ENCODE peak calls at places on chromosomes 5 and 9, in six cellular contexts. N is A549, X is GM10248, R is GM12865, J is PC-3, B is astrocyte. T is an unnamed sample.
A peak's percentile ranks its signal among the peaks of the same experiment; 100 is the strongest.

GRCh38 chr5:126674145-126674544 is 73.4 kb downstream of the PHAX start:
- DNase-seq in X (no peak), R (no peak), N (no peak), B (no peak), J (no peak), T (no peak)

GRCh38 chr9:77021928-77022782 is 2.7 kb downstream of the FOXB2 start:
- DNase-seq in X (no peak), N (no peak), J (no peak), B (no peak), R (no peak), T (no peak)

GRCh38 chr5:78060421-78060820 is 234.1 kb downstream of the AP3B1 start:
- DNase-seq in B (peak; percentile 41), R (no peak), J (peak; percentile 25), X (no peak), N (no peak), T (no peak)

GRCh38 chr9:103407260-103407659 is 412.1 kb downstream of the CYLC2 start:
- DNase-seq in N (no peak), B (no peak), J (no peak), X (no peak), R (no peak), T (no peak)

GRCh38 chr9:115601456-115601855 is 483.5 kb upstream of the TNC start:
- DNase-seq in N (no peak), X (no peak), R (no peak), J (no peak), B (no peak), T (no peak)

GRCh38 chr5:107607656-107608368 is 62.9 kb downstream of the EFNA5 start:
- DNase-seq in J (no peak), N (peak; percentile 12), R (peak; percentile 52), B (no peak), X (no peak), T (peak; percentile 30)

GRCh38 chr9:69170231-69170630 is 3.8 kb upstream of the TJP2 start:
- DNase-seq in R (no peak), B (no peak), N (no peak), X (no peak), J (no peak), T (no peak)

GRCh38 chr5:142197098-142197497 is 88.5 kb downstream of the NDFIP1 start:
- DNase-seq in J (no peak), R (no peak), N (no peak), B (no peak), X (no peak), T (no peak)

GRCh38 chr9:136958473-136958872 is 6.4 kb downstream of the LCN12 start:
- DNase-seq in J (no peak), R (no peak), X (no peak), N (no peak), B (no peak), T (no peak)

GRCh38 chr5:82375488-82376294 is 97.5 kb upstream of the RPS23 start:
- DNase-seq in X (no peak), B (peak; percentile 58), R (peak; percentile 11), J (no peak), N (no peak), T (no peak)

GRCh38 chr5:32329395-32329834 is 16.7 kb upstream of the MTMR12 start:
- DNase-seq in J (peak; percentile 64), X (peak; percentile 84), N (peak; percentile 80), B (peak; percentile 23), R (peak; percentile 81), T (peak; percentile 72)
- TF ChIP-seq CTCF in J (peak; percentile 85), X (peak; percentile 78), N (peak; percentile 79), B (peak; percentile 66), R (peak; percentile 76), T (peak; percentile 56)

GRCh38 chr9:130425741-130426466 is 18.9 kb upstream of the ASS1 start:
- DNase-seq in X (no peak), J (no peak), N (no peak), B (no peak), R (no peak), T (no peak)

GRCh38 chr9:130426883-130427282 is 17.9 kb upstream of the ASS1 start:
- DNase-seq in R (no peak), N (peak; percentile 48), X (no peak), B (peak; percentile 42), J (peak; percentile 77), T (peak; percentile 96)

GRCh38 chr9:130424781-130425310 is 19.9 kb upstream of the ASS1 start:
- DNase-seq in B (no peak), R (no peak), J (no peak), X (no peak), N (no peak), T (no peak)

GRCh38 chr9:130427326-130427725 is 17.4 kb upstream of the ASS1 start:
- DNase-seq in X (no peak), B (no peak), J (no peak), N (no peak), R (no peak), T (no peak)

DNA sequence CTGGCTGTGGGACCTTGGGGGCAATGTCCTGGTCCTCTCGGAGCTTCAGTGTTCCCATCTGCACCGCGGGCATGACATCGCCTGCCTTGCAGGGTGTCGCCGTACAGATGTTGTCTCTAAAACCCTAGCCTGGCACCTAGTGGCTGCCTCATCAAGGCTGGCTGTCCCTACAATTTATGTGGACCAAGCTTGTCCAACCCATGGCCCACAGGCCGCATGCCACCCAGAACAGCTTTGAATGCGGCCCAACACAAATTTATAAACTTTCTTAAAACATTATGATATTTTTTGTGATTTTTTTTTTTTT is 18.3 kb upstream of the ASS1 start:
- DNase-seq in R (no peak), X (no peak), J (no peak), B (no peak), N (no peak), T (no peak)
- TF ChIP-seq CTCF in R (no peak), X (no peak), J (no peak), B (no peak), N (no peak), T (no peak)

DNA sequence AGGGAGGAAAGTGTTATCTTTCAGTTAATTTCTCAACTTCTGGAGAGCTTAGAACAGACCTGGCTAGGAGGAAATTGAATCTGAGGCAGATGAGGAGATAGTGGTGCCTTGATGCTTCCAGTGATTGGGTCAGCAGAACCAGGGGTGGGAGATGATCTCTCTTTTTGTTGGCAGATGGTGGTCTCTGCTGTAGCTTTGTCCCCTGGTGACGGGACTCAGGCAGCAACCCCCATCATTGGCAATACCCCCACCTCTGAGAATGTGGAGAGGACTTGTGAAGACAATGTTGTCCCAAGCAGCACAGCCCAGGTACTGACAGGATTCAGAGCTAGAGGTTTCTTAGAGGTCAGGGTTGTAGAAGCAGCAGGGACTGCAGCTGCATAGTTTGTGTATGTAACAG is 3.7 kb upstream of the PDCD6 start:
- DNase-seq in B (no peak), R (no peak), X (no peak), N (no peak), J (no peak), T (no peak)
- TF ChIP-seq CTCF in B (no peak), R (no peak), X (no peak), N (no peak), J (no peak), T (no peak)

GRCh38 chr5:125412561-125413535 is 666.4 kb upstream of the ZNF608 start:
- DNase-seq in R (peak; percentile 35), X (peak; percentile 30), J (peak; percentile 56), B (peak; percentile 92), N (peak; percentile 34), T (peak; percentile 75)

GRCh38 chr5:125413861-125414260 is 667.4 kb upstream of the ZNF608 start:
- DNase-seq in R (no peak), J (no peak), N (no peak), X (no peak), B (no peak), T (no peak)

GRCh38 chr5:125410501-125411162 is 664.2 kb upstream of the ZNF608 start:
- DNase-seq in N (no peak), B (peak; percentile 87), J (peak; percentile 46), X (no peak), R (peak; percentile 18), T (peak; percentile 78)

GRCh38 chr5:125411163-125412050 is 665.0 kb upstream of the ZNF608 start:
- DNase-seq in B (peak; percentile 69), X (peak; percentile 31), J (no peak), N (no peak), R (peak; percentile 90), T (peak; percentile 87)

GRCh38 chr5:125412051-125412560 is 665.7 kb upstream of the ZNF608 start:
- DNase-seq in B (peak; percentile 58), R (peak; percentile 92), N (no peak), X (peak; percentile 38), J (peak; percentile 64), T (peak; percentile 64)
- TF ChIP-seq CTCF in B (no peak), R (peak; percentile 20), N (no peak), X (no peak), J (no peak), T (peak; percentile 15)

DNA sequence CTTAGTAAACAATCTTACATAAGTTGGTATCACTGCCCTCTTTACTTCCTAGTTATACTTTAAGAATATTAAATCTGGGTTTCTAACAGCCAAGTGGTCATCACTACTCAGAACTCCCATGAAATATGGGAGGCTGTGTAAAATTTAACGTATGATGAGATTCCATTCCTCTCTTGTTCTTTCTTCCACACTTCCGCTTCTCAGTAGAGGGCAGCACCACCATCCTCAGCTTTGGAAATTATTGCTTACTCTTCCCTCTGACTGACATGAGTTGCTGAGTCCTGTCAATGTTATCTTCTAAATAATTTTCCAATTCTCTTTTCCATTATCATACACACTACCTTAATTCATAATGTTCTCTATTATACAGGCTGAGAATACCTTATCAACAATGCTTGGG is 194.0 kb downstream of the RFX3 start:
- DNase-seq in N (peak; percentile 27), X (no peak), B (no peak), R (no peak), J (peak; percentile 45), T (peak; percentile 8)
- TF ChIP-seq CTCF in N (peak; percentile 44), X (peak; percentile 11), B (no peak), R (no peak), J (peak; percentile 63), T (peak; percentile 22)

DNA sequence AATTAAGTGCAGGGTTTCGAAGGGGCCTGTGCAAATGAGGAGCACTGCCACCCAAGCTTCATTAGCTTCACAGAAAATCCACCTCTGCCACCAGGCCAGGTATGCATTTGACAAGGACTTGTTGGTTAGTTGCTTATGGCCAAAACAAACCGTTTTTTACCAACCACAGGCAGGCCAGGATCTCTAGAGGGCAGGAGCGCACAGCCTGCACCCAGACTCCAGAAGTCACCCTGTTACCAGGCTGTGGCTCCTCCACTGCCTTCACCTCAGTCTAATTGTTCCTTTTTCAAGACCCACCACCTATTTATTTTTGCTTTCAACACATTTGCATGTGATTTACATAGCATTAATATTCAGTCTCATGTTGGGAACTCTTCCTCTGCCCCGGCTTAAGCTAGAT is 78.3 kb upstream of the HSPA9 start:
- DNase-seq in R (peak; percentile 31), N (peak; percentile 51), X (no peak), B (no peak), J (peak; percentile 23), T (peak; percentile 66)
- TF ChIP-seq CTCF in R (no peak), N (peak; percentile 31), X (peak; percentile 17), B (peak; percentile 12), J (peak; percentile 41), T (peak; percentile 51)